ENCODE peak calls at places on chromosomes 12 and 14, in five cellular contexts. One of them, this sample, is unnamed.

GRCh38 chr12:25388216-25388615 is 137.5 kb upstream of the KRAS start:
- DNase-seq in naive thymus-derived CD8-positive, alpha-beta T cell: no peak
- DNase-seq in T-helper 17 cell: no peak
- DNase-seq in foreskin keratinocyte: no peak
- DNase-seq in lung microvascular endothelial cell: no peak
- DNase-seq in this sample: no peak

GRCh38 chr12:25155031-25155576 is 39.9 kb downstream of the DNAI7 start:
- DNase-seq in foreskin keratinocyte: no peak
- DNase-seq in lung microvascular endothelial cell: peak
- DNase-seq in naive thymus-derived CD8-positive, alpha-beta T cell: no peak
- DNase-seq in T-helper 17 cell: no peak
- DNase-seq in this sample: peak

GRCh38 chr12:52461693-52462092 is 9.7 kb upstream of the KRT6B start:
- DNase-seq in lung microvascular endothelial cell: no peak
- DNase-seq in naive thymus-derived CD8-positive, alpha-beta T cell: no peak
- DNase-seq in foreskin keratinocyte: no peak
- DNase-seq in T-helper 17 cell: no peak
- DNase-seq in this sample: no peak

GRCh38 chr12:87953257-87953860 is 75.8 kb downstream of the C12orf50 start:
- DNase-seq in naive thymus-derived CD8-positive, alpha-beta T cell: no peak
- DNase-seq in foreskin keratinocyte: no peak
- DNase-seq in lung microvascular endothelial cell: peak
- DNase-seq in T-helper 17 cell: no peak
- DNase-seq in this sample: peak

GRCh38 chr12:80805106-80805505 is 88.4 kb downstream of the MYF5 start:
- DNase-seq in T-helper 17 cell: no peak
- DNase-seq in lung microvascular endothelial cell: no peak
- DNase-seq in naive thymus-derived CD8-positive, alpha-beta T cell: no peak
- DNase-seq in foreskin keratinocyte: no peak
- DNase-seq in this sample: no peak

GRCh38 chr14:39566795-39567194 is 134.6 kb upstream of the FBXO33 start:
- DNase-seq in T-helper 17 cell: no peak
- DNase-seq in foreskin keratinocyte: no peak
- DNase-seq in naive thymus-derived CD8-positive, alpha-beta T cell: no peak
- DNase-seq in lung microvascular endothelial cell: no peak
- DNase-seq in this sample: no peak

GRCh38 chr14:93220509-93220908 is 13.5 kb downstream of the UBR7 start:
- DNase-seq in T-helper 17 cell: no peak
- DNase-seq in naive thymus-derived CD8-positive, alpha-beta T cell: no peak
- DNase-seq in foreskin keratinocyte: no peak
- DNase-seq in lung microvascular endothelial cell: no peak
- DNase-seq in this sample: no peak

GRCh38 chr14:105864651-105865265 is 338.4 kb downstream of the TMEM121 start:
- DNase-seq in T-helper 17 cell: peak
- DNase-seq in naive thymus-derived CD8-positive, alpha-beta T cell: no peak
- DNase-seq in foreskin keratinocyte: no peak
- DNase-seq in lung microvascular endothelial cell: no peak
- DNase-seq in this sample: no peak

GRCh38 chr12:127742231-127742630 is 524.7 kb upstream of the TMEM132C start:
- DNase-seq in foreskin keratinocyte: no peak
- DNase-seq in lung microvascular endothelial cell: no peak
- DNase-seq in T-helper 17 cell: no peak
- DNase-seq in naive thymus-derived CD8-positive, alpha-beta T cell: no peak
- DNase-seq in this sample: no peak

GRCh38 chr14:65303185-65303901 is 109.2 kb upstream of the FUT8 start:
- DNase-seq in lung microvascular endothelial cell: no peak
- DNase-seq in foreskin keratinocyte: peak
- DNase-seq in naive thymus-derived CD8-positive, alpha-beta T cell: no peak
- DNase-seq in T-helper 17 cell: no peak
- DNase-seq in this sample: peak

GRCh38 chr12:3990356-3990975 is 117.3 kb upstream of the PARP11 start:
- DNase-seq in T-helper 17 cell: no peak
- DNase-seq in lung microvascular endothelial cell: no peak
- DNase-seq in foreskin keratinocyte: no peak
- DNase-seq in naive thymus-derived CD8-positive, alpha-beta T cell: no peak
- DNase-seq in this sample: no peak

GRCh38 chr12:113470871-113471618 is 626 bp downstream of the LHX5 start:
- DNase-seq in T-helper 17 cell: no peak
- DNase-seq in foreskin keratinocyte: no peak
- DNase-seq in naive thymus-derived CD8-positive, alpha-beta T cell: no peak
- DNase-seq in lung microvascular endothelial cell: no peak
- DNase-seq in this sample: no peak

GRCh38 chr14:32472081-32472480 is 143.0 kb downstream of the AKAP6 start:
- DNase-seq in T-helper 17 cell: no peak
- DNase-seq in foreskin keratinocyte: no peak
- DNase-seq in naive thymus-derived CD8-positive, alpha-beta T cell: no peak
- DNase-seq in lung microvascular endothelial cell: no peak
- DNase-seq in this sample: no peak

GRCh38 chr14:102500190-102500661 is 9.3 kb downstream of the ANKRD9 start:
- DNase-seq in foreskin keratinocyte: no peak
- DNase-seq in naive thymus-derived CD8-positive, alpha-beta T cell: no peak
- DNase-seq in T-helper 17 cell: no peak
- DNase-seq in lung microvascular endothelial cell: peak
- DNase-seq in this sample: peak

GRCh38 chr12:63313139-63313538 is 162.1 kb upstream of the AVPR1A start:
- DNase-seq in T-helper 17 cell: no peak
- DNase-seq in foreskin keratinocyte: no peak
- DNase-seq in naive thymus-derived CD8-positive, alpha-beta T cell: no peak
- DNase-seq in lung microvascular endothelial cell: no peak
- DNase-seq in this sample: no peak

GRCh38 chr14:38505221-38506095 is 249.6 kb upstream of the CLEC14A start:
- DNase-seq in lung microvascular endothelial cell: no peak
- DNase-seq in naive thymus-derived CD8-positive, alpha-beta T cell: no peak
- DNase-seq in foreskin keratinocyte: no peak
- DNase-seq in T-helper 17 cell: no peak
- DNase-seq in this sample: peak

GRCh38 chr14:35878272-35879140 is 52.4 kb downstream of the BRMS1L start:
- DNase-seq in lung microvascular endothelial cell: peak
- DNase-seq in T-helper 17 cell: no peak
- DNase-seq in foreskin keratinocyte: peak
- DNase-seq in naive thymus-derived CD8-positive, alpha-beta T cell: no peak
- DNase-seq in this sample: peak

GRCh38 chr12:3274664-3275063 is 197.5 kb downstream of the TSPAN9 start:
- DNase-seq in naive thymus-derived CD8-positive, alpha-beta T cell: no peak
- DNase-seq in foreskin keratinocyte: no peak
- DNase-seq in lung microvascular endothelial cell: no peak
- DNase-seq in T-helper 17 cell: no peak
- DNase-seq in this sample: no peak

GRCh38 chr12:52534482-52534881 is 14.3 kb upstream of the KRT5 start:
- DNase-seq in lung microvascular endothelial cell: peak
- DNase-seq in foreskin keratinocyte: no peak
- DNase-seq in T-helper 17 cell: no peak
- DNase-seq in naive thymus-derived CD8-positive, alpha-beta T cell: no peak
- DNase-seq in this sample: no peak

GRCh38 chr12:49491823-49492222 is 47.0 kb upstream of the KCNH3 start:
- DNase-seq in naive thymus-derived CD8-positive, alpha-beta T cell: no peak
- DNase-seq in foreskin keratinocyte: peak
- DNase-seq in lung microvascular endothelial cell: no peak
- DNase-seq in T-helper 17 cell: no peak
- DNase-seq in this sample: peak

GRCh38 chr12:124496584-124496983 is 70.8 kb downstream of the NCOR2 start:
- DNase-seq in naive thymus-derived CD8-positive, alpha-beta T cell: no peak
- DNase-seq in lung microvascular endothelial cell: no peak
- DNase-seq in T-helper 17 cell: no peak
- DNase-seq in foreskin keratinocyte: no peak
- DNase-seq in this sample: no peak

GRCh38 chr12:49331360-49332222 is 5.4 kb downstream of the C1QL4 start:
- DNase-seq in foreskin keratinocyte: no peak
- DNase-seq in T-helper 17 cell: no peak
- DNase-seq in naive thymus-derived CD8-positive, alpha-beta T cell: no peak
- DNase-seq in lung microvascular endothelial cell: peak
- DNase-seq in this sample: peak